ENCODE peak calls at places on chromosomes 1 and 21, in four cellular contexts. V is brain microvascular endothelial cell, P is HFF-Myc, Y is cardiac muscle cell. Z is an unnamed sample.

GRCh38 chr1:53948291-53948690 is 2.1 kb downstream of the LRRC42 start:
- DNase-seq in V (no peak), P (no peak), Y (no peak), Z (no peak)

GRCh38 chr1:226634611-226635246 is 86.2 kb downstream of the STUM start:
- DNase-seq in V (no peak), P (no peak), Y (no peak), Z (no peak)

GRCh38 chr1:53508991-53509663 is 49.9 kb downstream of the DMRTB1 start:
- DNase-seq in V (no peak), P (no peak), Y (no peak), Z (no peak)

GRCh38 chr1:92791487-92792058 is 6.7 kb upstream of the EVI5 start:
- DNase-seq in V (no peak), P (no peak), Y (no peak), Z (no peak)

GRCh38 chr1:93666613-93667384 is 14.8 kb downstream of the BCAR3 start:
- DNase-seq in V (no peak), P (no peak), Y (peak; percentile 36), Z (peak; percentile 20)

GRCh38 chr1:151513626-151514101 is 2.5 kb downstream of the CGN start:
- DNase-seq in V (no peak), P (peak; percentile 29), Y (no peak), Z (peak; percentile 57)

GRCh38 chr1:51214615-51215131 is 21.4 kb upstream of the RNF11 start:
- DNase-seq in V (peak; percentile 14), P (no peak), Y (no peak), Z (no peak)

GRCh38 chr1:201647722-201648065 is 108.8 kb downstream of the NAV1 start:
- DNase-seq in V (no peak), P (no peak), Y (peak; percentile 22), Z (no peak)

GRCh38 chr1:100713636-100714035 is 5.9 kb upstream of the VCAM1 start:
- DNase-seq in V (no peak), P (no peak), Y (no peak), Z (no peak)

GRCh38 chr21:22791376-22791775 is 1793.2 kb downstream of the NCAM2 start:
- DNase-seq in V (no peak), P (no peak), Y (no peak), Z (no peak)

GRCh38 chr1:99771522-99771921 is 5.1 kb upstream of the FRRS1 start:
- DNase-seq in V (no peak), P (no peak), Y (no peak), Z (no peak)

GRCh38 chr1:93715529-93716126 is 34.0 kb upstream of the BCAR3 start:
- DNase-seq in V (no peak), P (no peak), Y (peak; percentile 49), Z (no peak)

GRCh38 chr1:14561014-14561693 is 37.3 kb upstream of the KAZN start:
- DNase-seq in V (no peak), P (no peak), Y (no peak), Z (peak; percentile 46)

GRCh38 chr1:66521736-66522365 is 12.1 kb upstream of the SGIP1 start:
- DNase-seq in V (peak; percentile 70), P (peak; percentile 30), Y (no peak), Z (peak; percentile 82)

GRCh38 chr1:231940721-231941120 is 314.1 kb downstream of the DISC1 start:
- DNase-seq in V (no peak), P (no peak), Y (no peak), Z (no peak)

GRCh38 chr1:58932820-58933598 is 149.2 kb upstream of the JUN start:
- DNase-seq in V (peak; percentile 67), P (peak; percentile 30), Y (no peak), Z (peak; percentile 90)

GRCh38 chr1:221965252-221965651 is 223.4 kb upstream of the DUSP10 start:
- DNase-seq in V (no peak), P (no peak), Y (no peak), Z (no peak)

GRCh38 chr1:8348777-8349472 is 31.0 kb downstream of the SLC45A1 start:
- DNase-seq in V (peak; percentile 39), P (no peak), Y (peak; percentile 78), Z (peak; percentile 74)

GRCh38 chr1:64242895-64243756 is 39.7 kb downstream of the UBE2U start:
- DNase-seq in V (peak; percentile 32), P (peak; percentile 33), Y (peak; percentile 55), Z (peak; percentile 59)

GRCh38 chr1:58596631-58597052 is 19.6 kb upstream of the TACSTD2 start:
- DNase-seq in V (no peak), P (no peak), Y (no peak), Z (no peak)

GRCh38 chr1:224828691-224829090 is 100.8 kb upstream of the DNAH14 start:
- DNase-seq in V (no peak), P (peak; percentile 4), Y (no peak), Z (no peak)

GRCh38 chr1:153958111-153958960 is at the start of gene CRTC2:
- DNase-seq in V (peak; percentile 98), P (peak; percentile 98), Y (peak; percentile 99), Z (peak; percentile 97)

GRCh38 chr1:229425564-229426159 is 8.2 kb downstream of the ACTA1 start:
- DNase-seq in V (no peak), P (no peak), Y (no peak), Z (no peak)

GRCh38 chr1:198780376-198780775 is 141.5 kb downstream of the PTPRC start:
- DNase-seq in V (no peak), P (no peak), Y (no peak), Z (no peak)

GRCh38 chr1:38835230-38835827 is 24.2 kb downstream of the RRAGC start:
- DNase-seq in V (peak; percentile 78), P (peak; percentile 67), Y (peak; percentile 89), Z (peak; percentile 62)

GRCh38 chr1:63633281-63633680 is 40.1 kb downstream of the PGM1 start:
- DNase-seq in V (no peak), P (no peak), Y (no peak), Z (no peak)

GRCh38 chr1:19081218-19081893 is 124.9 kb upstream of the IFFO2 start:
- DNase-seq in V (peak; percentile 51), P (no peak), Y (no peak), Z (no peak)

GRCh38 chr1:109547412-109548320 is 749 bp upstream of the GNAI3 start:
- DNase-seq in V (no peak), P (no peak), Y (no peak), Z (no peak)

GRCh38 chr1:222081859-222082258 is 340.0 kb upstream of the DUSP10 start:
- DNase-seq in V (no peak), P (no peak), Y (no peak), Z (no peak)

GRCh38 chr1:44270666-44271628 is 57.7 kb downstream of the DMAP1 start:
- DNase-seq in V (no peak), P (no peak), Y (no peak), Z (no peak)

DNA sequence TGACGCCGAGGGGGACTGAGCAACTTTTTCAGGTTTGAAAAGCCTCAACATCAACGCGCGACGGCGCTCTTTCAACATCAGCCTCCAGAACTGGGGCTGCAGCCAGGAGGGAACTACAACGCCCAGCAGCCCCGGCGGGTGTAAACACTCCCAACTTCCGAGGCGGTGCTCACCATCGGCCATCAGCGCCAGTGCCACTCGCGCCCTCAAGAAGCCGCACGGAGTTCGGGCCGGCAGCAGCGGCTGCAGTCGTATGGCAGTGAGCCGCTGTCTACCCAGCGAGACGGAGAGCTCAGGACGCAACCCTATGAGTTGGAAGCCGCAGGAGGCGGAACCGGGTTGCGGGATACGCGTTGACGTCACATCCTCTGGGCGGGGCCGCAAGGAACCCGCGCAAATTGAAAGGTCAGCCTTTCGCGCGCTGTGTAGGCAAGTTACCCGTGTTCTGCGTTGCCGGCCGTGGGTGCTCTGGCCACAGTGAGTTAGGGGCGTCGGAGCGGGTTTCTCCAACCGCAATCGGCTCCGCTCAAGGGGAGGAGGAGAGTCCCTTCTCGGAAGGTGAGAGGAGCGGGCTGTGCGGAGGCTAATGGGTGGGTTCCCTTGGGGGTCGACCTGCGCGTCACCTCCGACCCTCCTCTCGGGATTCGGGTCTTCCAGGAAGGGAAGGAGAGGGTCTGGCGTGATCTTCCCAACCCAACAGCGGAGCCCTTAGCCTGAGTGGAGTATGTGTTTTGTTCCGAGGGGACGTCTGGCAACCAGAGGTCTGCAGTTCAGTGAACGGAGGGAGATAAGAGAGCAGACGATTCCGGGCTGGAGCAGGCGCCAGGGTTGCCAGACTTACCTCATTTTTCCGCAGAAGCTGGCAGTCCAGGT is at the start of gene EXO1:
- DNase-seq in V (peak; percentile 92), P (peak; percentile 83), Y (peak; percentile 92), Z (peak; percentile 96)
- TF ChIP-seq CTCF in V (peak; percentile 49), P (peak; percentile 29), Y (peak; percentile 48), Z (peak; percentile 64)

GRCh38 chr1:42737257-42737656 is 2.8 kb downstream of the CLDN19 start:
- DNase-seq in V (no peak), P (no peak), Y (no peak), Z (no peak)
- TF ChIP-seq CTCF in V (peak; percentile 19), P (no peak), Y (no peak), Z (no peak)

DNA sequence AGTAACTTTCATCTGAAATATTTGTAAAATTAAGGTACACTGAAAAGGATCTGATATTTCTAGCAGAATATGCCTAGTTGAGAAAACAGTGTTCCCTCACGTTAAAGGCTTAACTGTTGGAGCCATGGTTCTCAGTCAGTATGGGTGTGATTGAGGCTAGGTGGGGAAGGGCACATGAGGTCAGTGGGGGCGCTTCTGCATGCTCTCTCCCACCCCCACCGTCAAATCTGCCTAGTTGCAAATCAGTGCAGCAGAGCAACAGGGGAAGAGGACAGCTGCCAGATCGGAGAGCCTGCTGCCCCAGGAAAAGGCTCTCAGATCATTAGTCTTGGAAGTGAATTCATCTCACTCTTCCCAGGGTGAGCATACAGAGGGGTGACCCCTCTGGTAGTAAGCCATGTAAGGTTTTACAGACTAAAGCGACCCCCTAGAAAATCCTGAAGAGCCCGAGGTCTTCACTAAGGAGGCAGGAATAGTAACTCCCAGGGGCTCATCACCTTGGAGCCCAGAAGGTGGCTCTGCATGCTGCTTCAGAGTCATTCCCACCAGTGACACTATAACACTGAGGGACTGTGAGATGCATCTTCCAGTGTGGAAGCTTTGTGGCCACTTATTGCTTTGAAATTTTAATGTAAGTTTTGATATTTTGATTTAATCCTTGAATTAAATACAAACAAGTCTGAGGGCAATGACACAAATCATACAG is 83.1 kb upstream of the BARHL2 start:
- DNase-seq in V (no peak), P (no peak), Y (no peak), Z (no peak)
- TF ChIP-seq CTCF in V (no peak), P (no peak), Y (no peak), Z (no peak)

GRCh38 chr21:35833991-35834390 is 226.3 kb downstream of the SETD4 start:
- DNase-seq in V (no peak), P (no peak), Y (no peak), Z (no peak)

GRCh38 chr21:35831230-35831629 is 229.1 kb downstream of the SETD4 start:
- DNase-seq in V (no peak), P (no peak), Y (no peak), Z (no peak)

GRCh38 chr21:35831791-35832190 is 228.5 kb downstream of the SETD4 start:
- DNase-seq in V (no peak), P (no peak), Y (no peak), Z (no peak)

GRCh38 chr21:35829014-35829525 is 231.3 kb downstream of the SETD4 start:
- DNase-seq in V (no peak), P (no peak), Y (no peak), Z (no peak)

DNA sequence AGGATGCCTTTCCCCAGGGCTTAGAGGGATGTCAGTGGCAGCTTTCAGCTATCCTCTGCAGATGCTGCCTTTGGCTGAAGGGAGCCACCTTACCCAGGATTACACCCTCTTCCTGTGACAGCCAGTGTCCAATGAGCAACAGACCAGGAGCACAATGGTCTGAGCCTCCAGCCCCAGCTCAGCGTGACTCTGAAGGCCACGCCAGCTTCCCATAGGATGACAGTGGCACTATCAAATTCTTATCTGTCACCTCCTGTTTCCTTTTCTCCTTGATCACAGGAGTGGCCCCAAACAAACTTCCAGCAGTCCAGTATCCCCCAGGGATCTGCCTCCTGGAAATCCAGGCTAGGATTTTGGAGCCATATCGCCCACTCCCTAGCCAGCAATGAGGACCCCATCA is 226.9 kb downstream of the SETD4 start:
- DNase-seq in V (no peak), P (no peak), Y (no peak), Z (no peak)
- TF ChIP-seq CTCF in V (no peak), P (no peak), Y (no peak), Z (no peak)

GRCh38 chr1:34929853-34930701 is 627 bp upstream of the DLGAP3 start:
- DNase-seq in V (no peak), P (no peak), Y (peak; percentile 24), Z (no peak)
- TF ChIP-seq CTCF in V (no peak), P (no peak), Y (peak; percentile 6), Z (no peak)